ENCODE peak calls at places on chromosomes 5 and 9, in eight cellular contexts. M, H, Z, N, D, L, X and B are unnamed samples.

GRCh38 chr9:25703826-25704357 is 25.6 kb upstream of the TUSC1 start:
- DNase-seq in M (no peak), H (no peak), Z (no peak), N (no peak), D (no peak), L (no peak), X (no peak), B (no peak)

GRCh38 chr9:79694208-79694607 is 122.4 kb downstream of the TLE4 start:
- DNase-seq in M (no peak), H (no peak), Z (no peak), N (no peak), D (no peak), L (no peak), X (no peak), B (no peak)

GRCh38 chr9:83036043-83036442 is 26.9 kb downstream of the RASEF start:
- DNase-seq in M (no peak), H (no peak), Z (no peak), N (no peak), D (no peak), L (no peak), X (no peak), B (no peak)

GRCh38 chr9:20255052-20255451 is 367.2 kb downstream of the MLLT3 start:
- DNase-seq in M (no peak), H (no peak), Z (no peak), N (no peak), D (no peak), L (no peak), X (no peak), B (no peak)

GRCh38 chr5:72244862-72245371 is 75.1 kb downstream of the MRPS27 start:
- DNase-seq in M (no peak), H (peak; percentile 78), Z (no peak), N (no peak), D (peak; percentile 8), L (no peak), X (peak; percentile 36), B (no peak)

GRCh38 chr9:119836036-119836435 is 466.8 kb upstream of the BRINP1 start:
- DNase-seq in M (no peak), H (no peak), Z (no peak), N (no peak), D (no peak), L (no peak), X (no peak), B (no peak)

GRCh38 chr5:162699361-162699760 is 631.8 kb downstream of the GABRG2 start:
- DNase-seq in M (no peak), H (no peak), Z (no peak), N (no peak), D (no peak), L (no peak), X (no peak), B (no peak)

GRCh38 chr5:31133488-31133887 is 60.0 kb upstream of the CDH6 start:
- DNase-seq in M (no peak), H (peak; percentile 1), Z (no peak), N (no peak), D (no peak), L (no peak), X (no peak), B (no peak)

GRCh38 chr5:159106569-159107282 is 7.0 kb upstream of the EBF1 start:
- DNase-seq in M (peak; percentile 88), H (peak; percentile 64), Z (peak; percentile 52), N (peak; percentile 72), D (peak; percentile 37), L (peak; percentile 52), X (peak; percentile 69), B (peak; percentile 71)

GRCh38 chr5:152437861-152438260 is 32.8 kb upstream of the NMUR2 start:
- DNase-seq in M (no peak), H (no peak), Z (no peak), N (no peak), D (no peak), L (no peak), X (no peak), B (no peak)

GRCh38 chr9:96515629-96516470 is 65.9 kb downstream of the HABP4 start:
- DNase-seq in M (no peak), H (no peak), Z (no peak), N (no peak), D (no peak), L (no peak), X (no peak), B (no peak)

GRCh38 chr5:76406567-76407155 is 3.6 kb downstream of the IQGAP2 start:
- DNase-seq in M (no peak), H (no peak), Z (no peak), N (no peak), D (no peak), L (no peak), X (no peak), B (no peak)

GRCh38 chr9:35776018-35776417 is 15.4 kb upstream of the NPR2 start:
- DNase-seq in M (no peak), H (no peak), Z (no peak), N (no peak), D (no peak), L (no peak), X (no peak), B (no peak)

GRCh38 chr9:101848485-101848919 is 110.1 kb upstream of the GRIN3A start:
- DNase-seq in M (no peak), H (no peak), Z (no peak), N (peak; percentile 58), D (peak; percentile 52), L (no peak), X (no peak), B (no peak)

DNA sequence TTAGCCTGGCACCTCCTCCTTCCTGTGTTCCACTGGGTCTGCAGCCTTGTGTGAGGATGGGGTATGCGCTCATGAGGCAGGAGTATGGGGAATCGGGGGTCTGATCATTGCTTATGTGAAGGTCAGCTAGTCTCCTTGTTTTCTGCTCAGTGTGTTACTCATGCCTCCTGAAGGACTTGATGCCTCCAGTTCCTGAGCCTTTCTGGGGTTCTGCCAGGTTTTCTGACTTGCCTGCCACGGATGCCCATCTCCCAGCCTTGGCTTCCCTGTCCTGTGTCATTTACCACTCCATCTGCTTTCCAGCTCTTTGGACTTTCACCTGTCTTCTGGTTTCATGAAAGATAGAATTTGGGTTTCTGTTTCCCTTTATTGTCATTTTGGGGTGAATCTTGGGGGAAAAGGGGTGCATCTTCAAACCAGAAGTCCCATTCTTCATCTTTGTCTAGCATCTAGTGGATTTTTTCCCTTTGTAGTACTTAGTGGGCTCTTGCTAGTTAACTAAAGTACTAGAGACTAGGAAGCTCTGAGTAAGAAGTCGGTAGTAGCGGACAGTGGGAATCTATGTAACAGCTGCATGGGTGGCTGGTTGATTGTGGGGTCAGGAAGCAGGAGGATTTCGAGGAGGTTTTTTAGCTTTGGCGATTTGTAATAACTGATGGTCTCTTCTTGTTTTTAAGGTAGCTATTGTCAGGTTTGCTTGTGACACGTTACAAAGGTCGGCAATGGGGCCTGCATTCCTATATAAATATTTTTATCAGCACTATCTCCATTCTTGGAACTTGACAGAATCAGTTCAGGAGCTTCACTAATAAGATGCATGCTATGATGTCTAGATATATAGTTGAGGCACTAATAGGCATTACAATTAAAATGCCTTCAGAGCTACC is 8.2 kb downstream of the OTULIN start:
- DNase-seq in M (no peak), H (no peak), Z (no peak), N (no peak), D (peak; percentile 14), L (no peak), X (no peak), B (no peak)
- H3K27ac ChIP-seq in M (no peak overlapping the region), H (no peak overlapping the region), Z (peak overlapping the region; percentile 58), N (no peak overlapping the region), D (no peak overlapping the region), L (no peak overlapping the region), X (peak overlapping the region; percentile 51), B (peak overlapping the region; percentile 51)

GRCh38 chr5:100889896-100890295 is 13.2 kb downstream of the ST8SIA4 start:
- DNase-seq in M (no peak), H (peak; percentile 4), Z (no peak), N (no peak), D (no peak), L (no peak), X (no peak), B (no peak)

GRCh38 chr5:100889165-100889564 is 13.9 kb downstream of the ST8SIA4 start:
- DNase-seq in M (no peak), H (no peak), Z (no peak), N (no peak), D (peak; percentile 29), L (no peak), X (no peak), B (no peak)

GRCh38 chr5:100896054-100896453 is 7.0 kb downstream of the ST8SIA4 start:
- DNase-seq in M (no peak), H (no peak), Z (no peak), N (no peak), D (no peak), L (no peak), X (no peak), B (no peak)

DNA sequence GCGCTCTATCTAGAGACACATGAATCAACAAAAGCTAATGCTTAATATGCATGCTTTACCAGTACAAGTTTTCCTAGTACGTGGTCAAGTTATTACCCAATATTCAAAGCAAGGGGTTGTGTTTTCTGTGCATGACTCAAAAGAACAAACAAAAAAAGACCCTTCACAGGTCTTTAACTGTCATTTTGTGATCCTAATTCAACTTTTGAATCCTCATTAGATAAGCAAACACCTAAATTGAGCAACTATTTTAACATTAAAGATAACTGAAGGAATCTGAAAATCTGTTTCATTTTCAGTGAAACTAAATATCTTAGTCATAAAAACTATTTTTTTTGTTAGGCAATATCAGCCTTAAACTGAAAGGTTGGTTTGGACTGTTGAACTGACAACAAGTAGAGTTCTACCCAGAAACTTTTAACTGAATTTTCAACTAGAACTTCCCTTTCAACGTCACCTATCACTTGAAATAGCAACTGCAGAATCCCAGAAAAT is 12.5 kb downstream of the ST8SIA4 start:
- DNase-seq in M (no peak), H (peak; percentile 10), Z (no peak), N (no peak), D (no peak), L (no peak), X (no peak), B (no peak)
- H3K4me3 ChIP-seq in M (no peak overlapping the region), H (no peak overlapping the region), Z (peak overlapping the region; percentile 23), N (no peak overlapping the region), D (no peak overlapping the region), L (peak overlapping the region; percentile 21), X (no peak overlapping the region), B (no peak overlapping the region)

GRCh38 chr5:136743052-136743451 is 377.7 kb upstream of the TRPC7 start:
- DNase-seq in M (no peak), H (no peak), Z (no peak), N (no peak), D (no peak), L (no peak), X (no peak), B (no peak)
- H3K4me1 ChIP-seq in M (no peaks in the 10 kb centered on the region), H (no peaks in the 10 kb centered on the region), Z (no peaks in the 10 kb centered on the region), N (no peaks in the 10 kb centered on the region), D (no peaks in the 10 kb centered on the region), L (no peaks in the 10 kb centered on the region), X (no peaks in the 10 kb centered on the region), B (no peaks in the 10 kb centered on the region)

GRCh38 chr5:148911386-148911785 is 85.0 kb downstream of the ADRB2 start:
- DNase-seq in M (no peak), H (no peak), Z (no peak), N (no peak), D (no peak), L (no peak), X (no peak), B (no peak)

GRCh38 chr5:148909001-148909400 is 82.6 kb downstream of the ADRB2 start:
- DNase-seq in M (no peak), H (peak; percentile 82), Z (no peak), N (no peak), D (no peak), L (no peak), X (no peak), B (no peak)

GRCh38 chr5:148910686-148911361 is 84.4 kb downstream of the ADRB2 start:
- DNase-seq in M (no peak), H (peak; percentile 63), Z (no peak), N (peak; percentile 61), D (peak; percentile 36), L (no peak), X (no peak), B (peak; percentile 58)

GRCh38 chr5:148910216-148910615 is 83.8 kb downstream of the ADRB2 start:
- DNase-seq in M (no peak), H (no peak), Z (no peak), N (no peak), D (no peak), L (no peak), X (no peak), B (no peak)

GRCh38 chr5:148909766-148910165 is 83.4 kb downstream of the ADRB2 start:
- DNase-seq in M (no peak), H (peak; percentile 59), Z (no peak), N (peak; percentile 58), D (no peak), L (no peak), X (no peak), B (no peak)
- H3K27ac ChIP-seq in M (no peak overlapping the region), H (peak overlapping the region; percentile 96), Z (no peak overlapping the region), N (no peak overlapping the region), D (no peak overlapping the region), L (no peak overlapping the region), X (no peak overlapping the region), B (no peak overlapping the region)